ENCODE peak calls at places on chromosomes 5 and 9, in ten cellular contexts. One of them, this sample, is unnamed.

GRCh38 chr9:92003308-92004044 is 53.4 kb upstream of the ROR2 start:
- DNase-seq in lung: no peak
- DNase-seq in WERI-Rb-1: no peak
- DNase-seq in brain microvascular endothelial cell: no peak
- DNase-seq in neuronal stem cell: no peak
- DNase-seq in heart left ventricle: no peak
- DNase-seq in GM23248: no peak
- DNase-seq in GM23338: no peak
- DNase-seq in transverse colon: no peak
- DNase-seq in substantia nigra: no peak
- DNase-seq in this sample: no peak

GRCh38 chr9:70448904-70449303 is 34.4 kb upstream of the KLF9 start:
- DNase-seq in substantia nigra: no peak
- DNase-seq in GM23338: no peak
- DNase-seq in transverse colon: no peak
- DNase-seq in heart left ventricle: no peak
- DNase-seq in WERI-Rb-1: no peak
- DNase-seq in neuronal stem cell: no peak
- DNase-seq in brain microvascular endothelial cell: no peak
- DNase-seq in lung: no peak
- DNase-seq in GM23248: no peak
- DNase-seq in this sample: no peak

GRCh38 chr5:1462358-1462757 is 17.1 kb upstream of the SLC6A3 start:
- DNase-seq in transverse colon: no peak
- DNase-seq in brain microvascular endothelial cell: no peak
- DNase-seq in WERI-Rb-1: no peak
- DNase-seq in GM23248: no peak
- DNase-seq in neuronal stem cell: no peak
- DNase-seq in GM23338: no peak
- DNase-seq in heart left ventricle: peak; percentile 18
- DNase-seq in lung: no peak
- DNase-seq in substantia nigra: no peak
- DNase-seq in this sample: no peak

GRCh38 chr5:135651156-135651555 is 72.4 kb upstream of the CXCL14 start:
- DNase-seq in heart left ventricle: no peak
- DNase-seq in lung: no peak
- DNase-seq in WERI-Rb-1: no peak
- DNase-seq in neuronal stem cell: no peak
- DNase-seq in substantia nigra: no peak
- DNase-seq in brain microvascular endothelial cell: no peak
- DNase-seq in GM23248: peak; percentile 16
- DNase-seq in GM23338: no peak
- DNase-seq in transverse colon: no peak
- DNase-seq in this sample: no peak

GRCh38 chr5:155952486-155953105 is 374.4 kb upstream of the SGCD start:
- DNase-seq in lung: no peak
- DNase-seq in WERI-Rb-1: no peak
- DNase-seq in GM23248: no peak
- DNase-seq in heart left ventricle: no peak
- DNase-seq in substantia nigra: no peak
- DNase-seq in GM23338: no peak
- DNase-seq in neuronal stem cell: no peak
- DNase-seq in brain microvascular endothelial cell: no peak
- DNase-seq in transverse colon: no peak
- DNase-seq in this sample: no peak

GRCh38 chr9:98168952-98169488 is 23.4 kb downstream of the CORO2A start:
- DNase-seq in substantia nigra: no peak
- DNase-seq in neuronal stem cell: no peak
- DNase-seq in transverse colon: peak; percentile 63
- DNase-seq in GM23248: peak; percentile 42
- DNase-seq in GM23338: peak; percentile 79
- DNase-seq in brain microvascular endothelial cell: peak; percentile 54
- DNase-seq in WERI-Rb-1: peak; percentile 91
- DNase-seq in heart left ventricle: peak; percentile 61
- DNase-seq in lung: no peak
- DNase-seq in this sample: peak; percentile 41

GRCh38 chr5:143026380-143026779 is 256.2 kb downstream of the ARHGAP26 start:
- DNase-seq in brain microvascular endothelial cell: no peak
- DNase-seq in substantia nigra: no peak
- DNase-seq in WERI-Rb-1: no peak
- DNase-seq in GM23338: no peak
- DNase-seq in GM23248: no peak
- DNase-seq in neuronal stem cell: no peak
- DNase-seq in transverse colon: no peak
- DNase-seq in lung: no peak
- DNase-seq in heart left ventricle: no peak
- DNase-seq in this sample: no peak

GRCh38 chr9:21833090-21833801 is 30.8 kb downstream of the MTAP start:
- DNase-seq in WERI-Rb-1: no peak
- DNase-seq in transverse colon: no peak
- DNase-seq in substantia nigra: no peak
- DNase-seq in heart left ventricle: no peak
- DNase-seq in neuronal stem cell: no peak
- DNase-seq in brain microvascular endothelial cell: no peak
- DNase-seq in GM23338: no peak
- DNase-seq in lung: no peak
- DNase-seq in GM23248: no peak
- DNase-seq in this sample: no peak

GRCh38 chr9:130770679-130771442 is 64.2 kb upstream of the ABL1 start:
- DNase-seq in WERI-Rb-1: peak; percentile 35
- DNase-seq in transverse colon: no peak
- DNase-seq in GM23248: peak; percentile 76
- DNase-seq in substantia nigra: no peak
- DNase-seq in GM23338: peak; percentile 77
- DNase-seq in brain microvascular endothelial cell: peak; percentile 68
- DNase-seq in lung: no peak
- DNase-seq in heart left ventricle: no peak
- DNase-seq in neuronal stem cell: peak; percentile 39
- DNase-seq in this sample: no peak

GRCh38 chr5:1763960-1764605 is 35.6 kb downstream of the MRPL36 start:
- DNase-seq in substantia nigra: no peak
- DNase-seq in brain microvascular endothelial cell: no peak
- DNase-seq in GM23248: peak; percentile 16
- DNase-seq in WERI-Rb-1: peak; percentile 6
- DNase-seq in lung: no peak
- DNase-seq in GM23338: no peak
- DNase-seq in heart left ventricle: no peak
- DNase-seq in transverse colon: no peak
- DNase-seq in neuronal stem cell: no peak
- DNase-seq in this sample: no peak

GRCh38 chr9:134328341-134328840 is 2.1 kb downstream of the RXRA start:
- DNase-seq in neuronal stem cell: peak; percentile 69
- DNase-seq in transverse colon: peak; percentile 72
- DNase-seq in GM23248: peak; percentile 68
- DNase-seq in WERI-Rb-1: peak; percentile 82
- DNase-seq in lung: no peak
- DNase-seq in brain microvascular endothelial cell: no peak
- DNase-seq in heart left ventricle: peak; percentile 40
- DNase-seq in substantia nigra: no peak
- DNase-seq in GM23338: no peak
- DNase-seq in this sample: no peak

GRCh38 chr9:134327671-134328231 is 1.5 kb downstream of the RXRA start:
- DNase-seq in brain microvascular endothelial cell: no peak
- DNase-seq in substantia nigra: no peak
- DNase-seq in transverse colon: no peak
- DNase-seq in GM23248: peak; percentile 50
- DNase-seq in WERI-Rb-1: no peak
- DNase-seq in GM23338: no peak
- DNase-seq in lung: no peak
- DNase-seq in neuronal stem cell: no peak
- DNase-seq in heart left ventricle: peak; percentile 27
- DNase-seq in this sample: no peak

GRCh38 chr9:134329576-134329855 is 3.3 kb downstream of the RXRA start:
- DNase-seq in brain microvascular endothelial cell: no peak
- DNase-seq in WERI-Rb-1: no peak
- DNase-seq in substantia nigra: no peak
- DNase-seq in heart left ventricle: peak; percentile 41
- DNase-seq in lung: no peak
- DNase-seq in GM23338: no peak
- DNase-seq in neuronal stem cell: no peak
- DNase-seq in GM23248: peak; percentile 37
- DNase-seq in transverse colon: no peak
- DNase-seq in this sample: no peak

GRCh38 chr9:134329886-134330285 is 3.6 kb downstream of the RXRA start:
- DNase-seq in WERI-Rb-1: no peak
- DNase-seq in neuronal stem cell: no peak
- DNase-seq in GM23338: no peak
- DNase-seq in brain microvascular endothelial cell: no peak
- DNase-seq in substantia nigra: no peak
- DNase-seq in heart left ventricle: peak; percentile 52
- DNase-seq in GM23248: peak; percentile 52
- DNase-seq in lung: no peak
- DNase-seq in transverse colon: peak; percentile 69
- DNase-seq in this sample: no peak

GRCh38 chr9:134328841-134329575 is 2.8 kb downstream of the RXRA start:
- DNase-seq in neuronal stem cell: no peak
- DNase-seq in transverse colon: peak; percentile 71
- DNase-seq in brain microvascular endothelial cell: no peak
- DNase-seq in heart left ventricle: peak; percentile 75
- DNase-seq in WERI-Rb-1: no peak
- DNase-seq in GM23338: no peak
- DNase-seq in substantia nigra: peak; percentile 46
- DNase-seq in lung: no peak
- DNase-seq in GM23248: peak; percentile 84
- DNase-seq in this sample: no peak
- H3K27ac ChIP-seq in neuronal stem cell: peak overlapping the region; percentile 92
- H3K27ac ChIP-seq in transverse colon: peak overlapping the region; percentile 90
- H3K27ac ChIP-seq in brain microvascular endothelial cell: no peak overlapping the region
- H3K27ac ChIP-seq in heart left ventricle: peak overlapping the region; percentile 30
- H3K27ac ChIP-seq in WERI-Rb-1: peak overlapping the region; percentile 89
- H3K27ac ChIP-seq in GM23338: peak overlapping the region; percentile 19
- H3K27ac ChIP-seq in substantia nigra: peak overlapping the region; percentile 41
- H3K27ac ChIP-seq in lung: peak overlapping the region; percentile 39
- H3K27ac ChIP-seq in GM23248: peak overlapping the region; percentile 86
- H3K27ac ChIP-seq in this sample: no peak overlapping the region

GRCh38 chr9:90447773-90448172 is 194.9 kb downstream of the DIRAS2 start:
- DNase-seq in GM23248: no peak
- DNase-seq in brain microvascular endothelial cell: no peak
- DNase-seq in neuronal stem cell: no peak
- DNase-seq in substantia nigra: no peak
- DNase-seq in lung: no peak
- DNase-seq in heart left ventricle: no peak
- DNase-seq in WERI-Rb-1: no peak
- DNase-seq in GM23338: no peak
- DNase-seq in transverse colon: no peak
- DNase-seq in this sample: no peak
- H3K27ac ChIP-seq in GM23248: no peak overlapping the region
- H3K27ac ChIP-seq in brain microvascular endothelial cell: no peak overlapping the region
- H3K27ac ChIP-seq in neuronal stem cell: no peak overlapping the region
- H3K27ac ChIP-seq in substantia nigra: no peak overlapping the region
- H3K27ac ChIP-seq in lung: no peak overlapping the region
- H3K27ac ChIP-seq in heart left ventricle: no peak overlapping the region
- H3K27ac ChIP-seq in WERI-Rb-1: peak overlapping the region; percentile 89
- H3K27ac ChIP-seq in GM23338: no peak overlapping the region
- H3K27ac ChIP-seq in transverse colon: no peak overlapping the region
- H3K27ac ChIP-seq in this sample: no peak overlapping the region

DNA sequence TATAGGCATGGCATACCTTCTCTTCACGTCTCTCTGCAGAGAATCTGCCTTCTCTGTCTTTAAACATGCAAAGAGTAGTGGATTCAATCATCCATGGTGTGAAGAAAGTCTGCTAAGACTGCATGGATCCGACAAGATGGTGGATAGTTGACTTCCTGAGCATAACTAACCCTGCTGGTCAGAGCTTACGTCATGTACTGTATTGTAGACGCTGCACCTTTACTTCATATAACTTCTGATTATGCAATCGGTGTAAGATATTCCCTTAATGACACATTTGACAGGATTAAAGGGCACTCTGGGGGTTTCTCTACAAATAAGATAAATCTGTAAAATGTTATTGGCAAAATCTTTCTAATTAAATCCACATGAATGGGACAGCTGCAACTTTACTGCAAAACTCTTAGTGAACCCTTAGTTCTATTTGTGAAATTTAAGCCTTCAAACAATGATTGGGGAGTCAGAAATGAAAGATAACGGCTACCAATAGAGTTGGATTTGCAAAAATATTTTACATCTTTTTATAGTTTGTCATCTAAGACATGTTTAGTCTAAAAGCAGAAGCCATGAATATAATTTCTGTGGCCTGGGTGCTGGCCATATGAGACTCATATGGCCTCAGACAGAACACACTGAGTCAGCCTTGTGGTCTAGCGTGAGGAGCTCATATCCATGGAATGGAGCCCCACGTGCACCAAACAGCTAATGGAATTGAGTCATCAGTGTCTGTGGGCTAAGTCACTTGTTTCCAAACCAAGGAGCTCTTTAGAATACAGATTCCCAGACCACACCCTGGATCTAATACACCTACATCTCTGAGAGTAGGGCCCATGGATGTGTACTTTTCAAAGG is 240.5 kb upstream of the NREP start:
- DNase-seq in heart left ventricle: no peak
- DNase-seq in transverse colon: no peak
- DNase-seq in substantia nigra: no peak
- DNase-seq in brain microvascular endothelial cell: peak; percentile 100
- DNase-seq in GM23338: no peak
- DNase-seq in GM23248: peak; percentile 100
- DNase-seq in neuronal stem cell: no peak
- DNase-seq in WERI-Rb-1: no peak
- DNase-seq in lung: no peak
- DNase-seq in this sample: no peak
- H3K27ac ChIP-seq in heart left ventricle: no peak overlapping the region
- H3K27ac ChIP-seq in transverse colon: no peak overlapping the region
- H3K27ac ChIP-seq in substantia nigra: no peak overlapping the region
- H3K27ac ChIP-seq in brain microvascular endothelial cell: peak overlapping the region; percentile 95
- H3K27ac ChIP-seq in GM23338: no peak overlapping the region
- H3K27ac ChIP-seq in GM23248: peak overlapping the region; percentile 86
- H3K27ac ChIP-seq in neuronal stem cell: no peak overlapping the region
- H3K27ac ChIP-seq in WERI-Rb-1: no peak overlapping the region
- H3K27ac ChIP-seq in lung: no peak overlapping the region
- H3K27ac ChIP-seq in this sample: no peak overlapping the region

DNA sequence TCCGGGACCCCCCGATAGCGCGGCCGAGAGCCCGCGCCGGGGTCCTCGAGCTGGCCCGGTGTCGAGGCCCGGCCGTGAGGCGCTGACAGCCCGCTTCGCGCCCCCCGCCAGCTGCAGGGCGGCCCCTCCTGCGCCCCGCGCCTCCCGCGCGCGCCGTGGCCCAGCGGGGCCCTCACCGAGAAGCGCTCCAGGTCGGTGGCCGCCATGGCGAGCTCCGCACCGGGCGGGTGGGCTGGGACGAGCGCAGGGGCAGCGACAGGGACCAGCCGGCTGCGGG is 169 bp downstream of the SEPTIN8 start:
- DNase-seq in GM23248: no peak
- DNase-seq in neuronal stem cell: no peak
- DNase-seq in WERI-Rb-1: no peak
- DNase-seq in heart left ventricle: no peak
- DNase-seq in GM23338: no peak
- DNase-seq in transverse colon: no peak
- DNase-seq in lung: no peak
- DNase-seq in substantia nigra: no peak
- DNase-seq in brain microvascular endothelial cell: no peak
- DNase-seq in this sample: no peak
- H3K27ac ChIP-seq in GM23248: no peak overlapping the region
- H3K27ac ChIP-seq in neuronal stem cell: no peak overlapping the region
- H3K27ac ChIP-seq in WERI-Rb-1: peak overlapping the region; percentile 59
- H3K27ac ChIP-seq in heart left ventricle: peak overlapping the region; percentile 72
- H3K27ac ChIP-seq in GM23338: no peak overlapping the region
- H3K27ac ChIP-seq in transverse colon: peak overlapping the region; percentile 80
- H3K27ac ChIP-seq in lung: peak overlapping the region; percentile 68
- H3K27ac ChIP-seq in substantia nigra: peak overlapping the region; percentile 99
- H3K27ac ChIP-seq in brain microvascular endothelial cell: no peak overlapping the region
- H3K27ac ChIP-seq in this sample: no peak overlapping the region